ENCODE peak calls at places on chromosomes 13 and 19, in six cellular contexts. P, M, E, D, Z and N are unnamed samples. For H3K27me3, the result is how much of the 10 kb centered on the place peaks cover.

GRCh38 chr13:49560270-49561063 is 24.9 kb downstream of the RCBTB1 start:
- DNase-seq in D (no peak), E (peak), Z (peak), P (peak), M (no peak), N (peak)

GRCh38 chr13:98409281-98409680 is 167.6 kb downstream of the STK24 start:
- DNase-seq in M (no peak), D (no peak), P (no peak), Z (no peak), E (no peak), N (no peak)

GRCh38 chr13:37342205-37342604 is 236.7 kb upstream of the CSNK1A1L start:
- DNase-seq in Z (no peak), E (no peak), D (no peak), P (no peak), M (no peak), N (no peak)

GRCh38 chr19:55117063-55117635 is 288 bp downstream of the PPP1R12C start:
- DNase-seq in P (no peak), E (no peak), D (no peak), Z (no peak), M (no peak), N (no peak)

GRCh38 chr13:98959299-98959698 is 18.6 kb downstream of the DOCK9 start:
- DNase-seq in P (no peak), E (no peak), Z (no peak), D (no peak), M (no peak), N (no peak)

GRCh38 chr13:101455863-101456262 is 3.4 kb downstream of the ITGBL1 start:
- DNase-seq in P (peak), M (no peak), E (peak), D (no peak), Z (peak), N (no peak)

GRCh38 chr19:32174386-32175113 is 170.9 kb upstream of the ZNF507 start:
- DNase-seq in E (no peak), M (no peak), P (no peak), D (no peak), Z (no peak), N (no peak)

GRCh38 chr13:114077121-114077937 is 55.1 kb downstream of the RASA3 start:
- DNase-seq in M (no peak), P (no peak), E (no peak), D (no peak), Z (no peak), N (no peak)

GRCh38 chr19:57438925-57439324 is 3.8 kb downstream of the ZNF749 start:
- DNase-seq in Z (no peak), D (peak), M (no peak), P (no peak), E (no peak), N (no peak)

GRCh38 chr19:30341646-30342201 is 30.5 kb upstream of the ZNF536 start:
- DNase-seq in D (no peak), E (no peak), M (no peak), Z (no peak), P (no peak), N (no peak)

GRCh38 chr19:28333909-28334308 is 879.0 kb downstream of the UQCRFS1 start:
- DNase-seq in P (no peak), E (no peak), D (no peak), M (no peak), Z (no peak), N (no peak)

GRCh38 chr13:42650470-42650869 is 76.5 kb downstream of the TNFSF11 start:
- DNase-seq in P (no peak), M (no peak), E (no peak), D (no peak), Z (peak), N (no peak)
- H3K4me2 ChIP-seq in P (no peak), M (no peak), E (no peak), D (no peak), Z (no peak), N (no peak)

DNA sequence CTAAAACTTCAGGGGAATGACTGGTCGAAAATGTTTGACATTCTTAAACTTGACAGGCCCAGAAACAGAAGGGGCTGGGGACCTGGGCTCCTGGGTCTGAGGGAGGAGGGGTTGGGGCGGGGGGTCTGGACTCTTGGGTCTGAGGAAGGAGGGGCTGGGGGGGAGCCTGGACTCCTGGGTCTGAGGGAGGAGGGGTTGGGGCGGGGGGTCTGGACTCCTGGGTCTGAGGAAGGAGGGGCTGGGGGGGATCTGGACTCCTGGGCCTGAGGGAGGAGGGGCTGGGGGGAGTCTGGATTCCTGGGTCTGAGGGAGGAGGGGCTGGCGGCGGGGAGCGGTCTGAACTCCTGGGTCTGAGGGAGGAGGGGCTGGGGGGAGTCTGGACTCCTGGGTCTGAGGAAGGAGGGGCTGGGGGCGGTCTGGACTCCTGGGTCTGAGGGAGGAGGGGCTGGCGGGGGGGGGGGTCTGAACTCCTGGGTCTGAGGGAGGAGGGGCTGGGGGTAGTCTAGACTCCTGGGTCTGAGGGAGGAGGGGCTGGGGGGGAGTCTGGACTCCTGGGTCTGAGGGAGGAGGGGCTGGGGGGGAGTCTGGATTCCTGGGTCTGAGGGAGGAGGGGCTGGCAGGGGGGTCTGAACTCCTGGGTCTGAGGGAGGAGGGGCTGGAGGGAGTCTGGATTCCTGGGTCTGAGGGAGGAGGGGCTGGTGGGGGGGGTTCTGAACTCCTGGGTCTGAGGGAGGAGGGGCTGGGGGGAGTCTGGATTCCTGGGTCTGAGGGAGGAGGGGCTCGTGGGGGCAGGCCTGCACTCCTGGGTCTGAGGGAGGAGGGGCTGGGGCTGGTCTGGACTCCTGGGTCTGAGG is 5.5 kb upstream of the KLK6 start:
- DNase-seq in D (peak), M (no peak), P (no peak), Z (no peak), E (no peak), N (peak)
- H3K27me3 ChIP-seq in D (under half), M (under half), P (under half), Z (under half), E (under half), N (under half)

DNA sequence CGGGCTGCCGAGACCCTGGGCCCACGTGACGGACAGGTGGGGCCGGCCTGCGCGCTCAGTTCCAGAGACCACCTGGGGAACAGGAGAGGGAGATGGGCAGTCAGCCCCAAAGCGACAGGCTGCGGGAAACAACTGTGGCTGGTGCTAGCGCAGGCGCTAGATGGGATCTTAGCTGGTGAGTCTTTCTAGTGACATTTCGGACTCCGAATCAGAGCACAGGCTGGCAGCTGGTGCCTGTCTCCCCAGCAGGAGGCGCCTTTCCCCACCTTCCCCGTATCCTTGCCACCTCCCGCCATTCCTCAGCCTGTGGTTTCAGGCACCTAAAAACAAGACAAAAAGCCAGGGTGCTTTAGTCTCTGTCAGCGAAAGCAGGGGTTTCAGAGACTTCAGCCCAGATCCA is 19.4 kb upstream of the RANBP3 start:
- DNase-seq in P (no peak), D (peak), E (no peak), M (no peak), Z (no peak), N (peak)
- H3K4me2 ChIP-seq in P (no peak), D (no peak), E (no peak), M (no peak), Z (no peak), N (no peak)

GRCh38 chr19:51124216-51124615 is 490 bp upstream of the SIGLEC9 start:
- DNase-seq in M (no peak), E (no peak), Z (no peak), D (no peak), P (no peak), N (no peak)

GRCh38 chr19:51125421-51126075 is 842 bp downstream of the SIGLEC9 start:
- DNase-seq in D (no peak), M (no peak), P (no peak), Z (no peak), E (no peak), N (no peak)

GRCh38 chr19:51122112-51122981 is 2.4 kb upstream of the SIGLEC9 start:
- DNase-seq in D (no peak), E (no peak), P (no peak), Z (no peak), M (no peak), N (no peak)

GRCh38 chr19:51124729-51125128 is at the start of gene SIGLEC9:
- DNase-seq in E (no peak), P (no peak), Z (no peak), D (no peak), M (no peak), N (no peak)

GRCh38 chr19:51123381-51124186 is 1.1 kb upstream of the SIGLEC9 start:
- DNase-seq in D (no peak), E (no peak), M (no peak), P (no peak), Z (no peak), N (no peak)
- H3K27me3 ChIP-seq in D (under half), E (under half), M (under half), P (under half), Z (under half), N (under half)